ENCODE peak calls at places on chromosomes 5 and 9, in five cellular contexts. One of them, this sample, is unnamed.

GRCh38 chr9:134663084-134663483 is 21.5 kb downstream of the COL5A1 start:
- DNase-seq in endodermal cell: no peak
- DNase-seq in adrenal gland: no peak
- DNase-seq in pancreas: no peak
- DNase-seq in OCI-LY7: no peak
- DNase-seq in this sample: no peak

GRCh38 chr5:69364850-69365249 is 4.5 kb downstream of the AK6 start:
- DNase-seq in endodermal cell: no peak
- DNase-seq in adrenal gland: no peak
- DNase-seq in pancreas: no peak
- DNase-seq in OCI-LY7: no peak
- DNase-seq in this sample: no peak

GRCh38 chr9:82513242-82513750 is 524.7 kb downstream of the SPATA31D1 start:
- DNase-seq in endodermal cell: no peak
- DNase-seq in adrenal gland: no peak
- DNase-seq in pancreas: no peak
- DNase-seq in OCI-LY7: no peak
- DNase-seq in this sample: no peak

GRCh38 chr9:22588918-22589317 is 142.3 kb downstream of the DMRTA1 start:
- DNase-seq in endodermal cell: no peak
- DNase-seq in adrenal gland: no peak
- DNase-seq in pancreas: no peak
- DNase-seq in OCI-LY7: no peak
- DNase-seq in this sample: no peak

GRCh38 chr5:151037561-151038291 is 17.3 kb downstream of the GPX3 start:
- DNase-seq in endodermal cell: no peak
- DNase-seq in adrenal gland: peak
- DNase-seq in pancreas: no peak
- DNase-seq in OCI-LY7: no peak
- DNase-seq in this sample: peak

GRCh38 chr9:89597711-89598707 is 6.8 kb upstream of the GADD45G start:
- DNase-seq in endodermal cell: peak
- DNase-seq in adrenal gland: peak
- DNase-seq in pancreas: no peak
- DNase-seq in OCI-LY7: peak
- DNase-seq in this sample: peak

GRCh38 chr5:62606878-62607277 is 28.3 kb downstream of the LRRC70 start:
- DNase-seq in endodermal cell: no peak
- DNase-seq in adrenal gland: no peak
- DNase-seq in pancreas: no peak
- DNase-seq in OCI-LY7: no peak
- DNase-seq in this sample: no peak

GRCh38 chr5:143870871-143871632 is 59.1 kb downstream of the HMHB1 start:
- DNase-seq in endodermal cell: peak
- DNase-seq in adrenal gland: no peak
- DNase-seq in pancreas: no peak
- DNase-seq in OCI-LY7: no peak
- DNase-seq in this sample: no peak

GRCh38 chr9:32378496-32378895 is 5.9 kb upstream of the ACO1 start:
- DNase-seq in endodermal cell: peak
- DNase-seq in adrenal gland: peak
- DNase-seq in pancreas: no peak
- DNase-seq in OCI-LY7: peak
- DNase-seq in this sample: no peak

GRCh38 chr9:134734270-134734669 is 92.7 kb downstream of the COL5A1 start:
- DNase-seq in endodermal cell: no peak
- DNase-seq in adrenal gland: no peak
- DNase-seq in pancreas: no peak
- DNase-seq in OCI-LY7: no peak
- DNase-seq in this sample: no peak

GRCh38 chr9:124054671-124055212 is 43.2 kb downstream of the LHX2 start:
- DNase-seq in endodermal cell: no peak
- DNase-seq in adrenal gland: no peak
- DNase-seq in pancreas: no peak
- DNase-seq in OCI-LY7: no peak
- DNase-seq in this sample: no peak

GRCh38 chr5:10876345-10876744 is 115.3 kb upstream of the DAP start:
- DNase-seq in endodermal cell: no peak
- DNase-seq in adrenal gland: peak
- DNase-seq in pancreas: no peak
- DNase-seq in OCI-LY7: no peak
- DNase-seq in this sample: peak

GRCh38 chr5:85670417-85670816 is 947.3 kb upstream of the COX7C start:
- DNase-seq in endodermal cell: no peak
- DNase-seq in adrenal gland: no peak
- DNase-seq in pancreas: no peak
- DNase-seq in OCI-LY7: no peak
- DNase-seq in this sample: no peak

GRCh38 chr5:4128994-4129393 is 533.4 kb downstream of the IRX1 start:
- DNase-seq in endodermal cell: no peak
- DNase-seq in adrenal gland: no peak
- DNase-seq in pancreas: no peak
- DNase-seq in OCI-LY7: no peak
- DNase-seq in this sample: no peak

GRCh38 chr9:106697799-106698591 is 165.0 kb upstream of the ZNF462 start:
- DNase-seq in endodermal cell: peak
- DNase-seq in adrenal gland: peak
- DNase-seq in pancreas: peak
- DNase-seq in OCI-LY7: no peak
- DNase-seq in this sample: peak

GRCh38 chr5:31106742-31107546 is 86.5 kb upstream of the CDH6 start:
- DNase-seq in endodermal cell: no peak
- DNase-seq in adrenal gland: no peak
- DNase-seq in pancreas: no peak
- DNase-seq in OCI-LY7: no peak
- DNase-seq in this sample: no peak

GRCh38 chr9:89911721-89912604 is 307.2 kb downstream of the GADD45G start:
- DNase-seq in endodermal cell: peak
- DNase-seq in adrenal gland: no peak
- DNase-seq in pancreas: no peak
- DNase-seq in OCI-LY7: no peak
- DNase-seq in this sample: no peak

GRCh38 chr5:139368613-139369012 is 14.5 kb downstream of the SLC23A1 start:
- DNase-seq in endodermal cell: no peak
- DNase-seq in adrenal gland: no peak
- DNase-seq in pancreas: no peak
- DNase-seq in OCI-LY7: peak
- DNase-seq in this sample: no peak

GRCh38 chr5:174273325-174273724 is 227.8 kb downstream of the NSG2 start:
- DNase-seq in endodermal cell: no peak
- DNase-seq in adrenal gland: no peak
- DNase-seq in pancreas: no peak
- DNase-seq in OCI-LY7: no peak
- DNase-seq in this sample: no peak

GRCh38 chr5:9698125-9698848 is 68.1 kb upstream of the TAS2R1 start:
- DNase-seq in endodermal cell: no peak
- DNase-seq in adrenal gland: no peak
- DNase-seq in pancreas: no peak
- DNase-seq in OCI-LY7: no peak
- DNase-seq in this sample: no peak

DNA sequence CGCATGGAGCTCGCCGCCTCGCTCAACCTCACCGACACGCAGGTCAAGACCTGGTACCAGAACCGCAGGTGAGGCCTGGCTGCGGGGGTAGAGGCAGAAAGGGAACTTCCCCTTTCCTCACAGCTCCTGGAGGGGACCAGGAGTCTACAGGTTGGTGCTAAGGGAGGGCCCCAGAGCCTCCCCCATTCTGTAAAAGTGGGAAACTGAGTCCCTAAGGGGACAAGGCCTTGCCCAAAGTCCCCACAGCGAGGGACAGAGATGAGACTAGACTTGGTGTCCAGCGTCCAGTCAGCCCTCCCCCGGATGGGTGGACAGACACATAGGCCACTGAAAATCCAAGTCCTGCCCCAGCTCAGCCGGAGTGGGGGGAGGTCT is 5.1 kb downstream of the BARHL1 start:
- DNase-seq in endodermal cell: no peak
- DNase-seq in adrenal gland: no peak
- DNase-seq in pancreas: no peak
- DNase-seq in OCI-LY7: no peak
- DNase-seq in this sample: no peak
- H3K4me3 ChIP-seq in endodermal cell: no peak
- H3K4me3 ChIP-seq in adrenal gland: no peak
- H3K4me3 ChIP-seq in pancreas: no peak
- H3K4me3 ChIP-seq in OCI-LY7: no peak
- H3K4me3 ChIP-seq in this sample: no peak

DNA sequence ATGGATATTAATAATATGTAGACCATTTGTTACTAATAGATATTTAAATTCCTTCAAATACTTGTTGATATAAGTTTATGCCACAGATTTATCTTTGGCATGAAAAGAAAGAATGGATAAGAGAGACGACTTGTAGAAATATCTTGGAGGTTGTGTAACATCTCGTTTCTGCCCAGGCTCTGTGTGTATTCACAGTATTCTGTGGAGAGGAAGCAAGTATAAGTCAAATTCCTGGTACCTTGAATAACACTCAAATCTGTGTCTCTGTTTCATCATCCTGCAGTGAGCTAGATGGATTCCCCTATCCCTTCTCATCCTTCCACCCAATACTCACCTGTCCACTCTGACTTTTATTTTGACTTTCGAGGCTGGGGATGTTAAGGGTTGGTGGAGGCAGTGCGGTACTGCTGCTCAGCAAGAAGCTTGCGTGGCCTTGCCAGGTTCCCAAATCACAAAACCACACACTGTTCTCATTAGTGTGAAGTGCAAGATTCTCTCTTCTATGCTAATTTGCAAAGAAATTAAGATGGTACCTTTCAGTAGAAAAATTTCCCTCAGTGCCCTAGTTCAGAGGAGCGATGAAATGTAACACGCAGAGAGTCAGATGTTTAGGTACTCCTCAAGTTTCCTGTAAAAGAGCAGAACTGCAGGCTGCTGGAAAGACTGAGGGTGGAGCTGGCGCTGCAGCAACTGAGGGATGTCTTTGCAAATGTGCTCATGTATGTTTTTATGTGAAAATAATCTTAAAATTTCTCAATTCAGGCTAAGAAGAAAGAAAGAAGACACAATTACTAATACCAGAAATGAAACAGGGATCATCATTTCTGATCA is 42.6 kb upstream of the ANKRD18A start:
- DNase-seq in endodermal cell: peak
- DNase-seq in adrenal gland: no peak
- DNase-seq in pancreas: no peak
- DNase-seq in OCI-LY7: no peak
- DNase-seq in this sample: no peak
- TF ChIP-seq CTCF in endodermal cell: peak
- TF ChIP-seq CTCF in adrenal gland: peak
- TF ChIP-seq CTCF in pancreas: no peak
- TF ChIP-seq CTCF in OCI-LY7: no peak
- TF ChIP-seq CTCF in this sample: no peak

DNA sequence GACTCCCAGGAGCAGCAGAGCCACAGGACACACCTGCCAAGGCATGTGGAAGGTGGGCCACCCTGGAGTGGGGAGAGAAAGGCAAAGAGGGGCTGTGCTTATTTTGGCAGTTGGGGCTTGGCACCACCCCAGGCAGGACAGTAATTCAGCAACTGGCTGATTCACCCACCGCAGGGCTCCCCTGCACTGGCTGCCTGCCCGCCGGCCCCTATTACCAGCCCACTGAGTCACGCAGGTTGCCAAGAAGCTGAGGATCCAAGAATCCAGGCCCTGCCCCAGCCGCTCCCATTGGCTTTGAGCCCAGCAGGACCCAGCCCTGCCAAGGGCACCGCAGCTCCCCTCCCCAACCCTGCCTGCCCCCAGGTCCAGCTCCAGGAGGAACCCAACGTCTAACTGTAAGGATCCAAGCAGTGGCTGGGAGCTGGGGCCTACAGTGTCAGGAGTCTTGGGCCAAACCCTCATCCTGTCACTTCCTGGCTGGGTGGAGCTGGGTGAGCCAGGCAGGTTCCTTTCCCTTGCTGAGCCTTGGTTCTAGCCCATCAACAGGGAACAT is 14.2 kb upstream of the RALGDS start:
- DNase-seq in endodermal cell: no peak
- DNase-seq in adrenal gland: peak
- DNase-seq in pancreas: peak
- DNase-seq in OCI-LY7: no peak
- DNase-seq in this sample: peak
- H3K4me3 ChIP-seq in endodermal cell: no peak
- H3K4me3 ChIP-seq in adrenal gland: no peak
- H3K4me3 ChIP-seq in pancreas: no peak
- H3K4me3 ChIP-seq in OCI-LY7: no peak
- H3K4me3 ChIP-seq in this sample: no peak

GRCh38 chr9:131348631-131349521 is 45.0 kb upstream of the PRRC2B start:
- DNase-seq in endodermal cell: peak
- DNase-seq in adrenal gland: no peak
- DNase-seq in pancreas: no peak
- DNase-seq in OCI-LY7: no peak
- DNase-seq in this sample: no peak
- TF ChIP-seq CTCF in endodermal cell: peak
- TF ChIP-seq CTCF in adrenal gland: no peak
- TF ChIP-seq CTCF in pancreas: no peak
- TF ChIP-seq CTCF in OCI-LY7: peak
- TF ChIP-seq CTCF in this sample: no peak

GRCh38 chr9:76655970-76656369 is 108.3 kb upstream of the PCA3 start:
- DNase-seq in endodermal cell: no peak
- DNase-seq in adrenal gland: no peak
- DNase-seq in pancreas: no peak
- DNase-seq in OCI-LY7: no peak
- DNase-seq in this sample: no peak

GRCh38 chr9:76654575-76654974 is 109.7 kb upstream of the PCA3 start:
- DNase-seq in endodermal cell: no peak
- DNase-seq in adrenal gland: no peak
- DNase-seq in pancreas: no peak
- DNase-seq in OCI-LY7: no peak
- DNase-seq in this sample: no peak

GRCh38 chr9:76657265-76657664 is 107.0 kb upstream of the PCA3 start:
- DNase-seq in endodermal cell: no peak
- DNase-seq in adrenal gland: no peak
- DNase-seq in pancreas: no peak
- DNase-seq in OCI-LY7: no peak
- DNase-seq in this sample: no peak

GRCh38 chr9:76654051-76654461 is 110.2 kb upstream of the PCA3 start:
- DNase-seq in endodermal cell: no peak
- DNase-seq in adrenal gland: no peak
- DNase-seq in pancreas: no peak
- DNase-seq in OCI-LY7: no peak
- DNase-seq in this sample: no peak

DNA sequence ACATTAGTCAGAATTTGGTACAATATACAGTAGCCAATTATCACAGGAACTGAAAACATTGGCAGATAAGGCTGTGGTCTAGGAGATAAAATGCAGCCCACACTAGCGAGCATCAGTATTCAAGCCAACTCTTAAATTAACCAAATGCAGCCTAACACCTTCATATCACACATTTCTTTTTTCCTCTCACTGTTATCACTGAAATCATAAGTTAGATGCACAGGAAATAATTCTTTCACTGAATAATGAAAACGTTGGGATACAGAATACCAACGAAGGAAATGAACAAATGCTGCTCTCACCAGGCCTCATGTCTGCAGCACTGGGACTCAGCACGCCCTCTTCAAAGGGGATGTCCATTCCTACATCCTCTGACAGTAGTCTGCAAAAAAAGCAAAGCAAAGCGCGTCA is 109.1 kb upstream of the PCA3 start:
- DNase-seq in endodermal cell: no peak
- DNase-seq in adrenal gland: no peak
- DNase-seq in pancreas: no peak
- DNase-seq in OCI-LY7: no peak
- DNase-seq in this sample: no peak
- H3K4me3 ChIP-seq in endodermal cell: no peak
- H3K4me3 ChIP-seq in adrenal gland: no peak
- H3K4me3 ChIP-seq in pancreas: no peak
- H3K4me3 ChIP-seq in OCI-LY7: no peak
- H3K4me3 ChIP-seq in this sample: no peak

This sample was measured in heart left ventricle.